ENCODE peak calls at places on chromosomes 7 and 10, in nine cellular contexts. P, X, J, O, R, U, A, F and S are unnamed samples.
A peak's percentile ranks its signal among the peaks of the same experiment; 100 is the strongest.

GRCh38 chr10:132934953-132935352 is 7.4 kb downstream of the CFAP46 start:
- DNase-seq in A (no peak), R (no peak), F (no peak), J (no peak), P (no peak), X (no peak), U (no peak), O (no peak), S (no peak)

GRCh38 chr10:79336276-79336675 is 11.0 kb upstream of the PPIF start:
- DNase-seq in A (no peak), R (peak; percentile 75), P (no peak), O (no peak), X (no peak), J (no peak), U (no peak), F (no peak), S (no peak)

GRCh38 chr7:44867073-44867990 is 18.0 kb downstream of the PURB start:
- DNase-seq in X (peak; percentile 27), P (peak; percentile 4), U (peak; percentile 84), R (no peak), F (no peak), A (no peak), O (no peak), J (peak; percentile 89), S (no peak)

GRCh38 chr10:11379771-11380170 is 231.7 kb downstream of the USP6NL start:
- DNase-seq in X (no peak), U (no peak), J (no peak), A (no peak), F (no peak), O (no peak), R (peak; percentile 9), P (no peak), S (no peak)

GRCh38 chr10:96442017-96442643 is 71.6 kb downstream of the TLL2 start:
- DNase-seq in U (no peak), F (no peak), O (no peak), R (no peak), A (no peak), X (no peak), P (no peak), J (no peak), S (no peak)

GRCh38 chr7:33905389-33906032 is at the start of gene BMPER:
- DNase-seq in U (peak; percentile 9), X (peak; percentile 15), O (no peak), R (peak; percentile 85), A (no peak), F (no peak), P (no peak), J (peak; percentile 54), S (no peak)

GRCh38 chr7:47297120-47297519 is 284.8 kb downstream of the TNS3 start:
- DNase-seq in A (no peak), P (no peak), O (no peak), U (no peak), R (no peak), F (no peak), X (no peak), J (no peak), S (no peak)

GRCh38 chr10:74104480-74104879 is 46.1 kb downstream of the AP3M1 start:
- DNase-seq in U (no peak), A (no peak), X (no peak), F (no peak), J (no peak), P (no peak), R (no peak), O (no peak), S (no peak)

GRCh38 chr10:114256822-114257221 is 17.8 kb downstream of the VWA2 start:
- DNase-seq in A (no peak), U (no peak), O (no peak), X (no peak), P (no peak), F (no peak), J (peak; percentile 14), R (no peak), S (no peak)

GRCh38 chr10:79898597-79899325 is 50.1 kb downstream of the SFTPD start:
- DNase-seq in R (no peak), U (no peak), J (peak; percentile 4), X (no peak), O (no peak), P (no peak), A (no peak), F (no peak), S (no peak)

GRCh38 chr10:18659784-18660561 is 742 bp downstream of the ARL5B start:
- DNase-seq in O (no peak), R (peak; percentile 75), J (peak; percentile 25), U (peak; percentile 45), A (no peak), X (peak; percentile 28), P (no peak), F (no peak), S (no peak)